ENCODE peak calls at places on chromosome 2, in eight cellular contexts. M is lower lobe of right lung; C is right lobe of liver; H is A549; Q is PC-3; E is CD8-positive, alpha-beta T cell; G is body of pancreas; I is testis. A is an unnamed sample.

GRCh38 chr2:20165677-20166509 is 59.0 kb downstream of the SDC1 start:
- DNase-seq in M (no peak), C (no peak), H (no peak), Q (peak; percentile 37), E (no peak), G (no peak), I (no peak), A (no peak)

GRCh38 chr2:175282300-175282699 is 100.8 kb upstream of the ATP5MC3 start:
- DNase-seq in M (no peak), C (no peak), H (peak; percentile 64), Q (peak; percentile 53), E (no peak), G (no peak), I (no peak), A (no peak)

GRCh38 chr2:196399736-196400691 is 228.6 kb upstream of the STK17B start:
- DNase-seq in M (no peak), C (no peak), H (peak; percentile 25), Q (peak; percentile 79), E (no peak), G (no peak), I (no peak), A (no peak)

GRCh38 chr2:148900350-148900749 is 25.3 kb downstream of the KIF5C start:
- DNase-seq in M (no peak), C (no peak), H (no peak), Q (no peak), E (no peak), G (no peak), I (no peak), A (no peak)

GRCh38 chr2:105858868-105859693 is 114.4 kb downstream of the NCK2 start:
- DNase-seq in M (no peak), C (no peak), H (no peak), Q (peak; percentile 1), E (peak; percentile 35), G (no peak), I (no peak), A (no peak)

GRCh38 chr2:162435676-162436075 is 91.7 kb downstream of the GCA start:
- DNase-seq in M (no peak), C (no peak), H (no peak), Q (peak; percentile 24), E (no peak), G (no peak), I (no peak), A (no peak)

GRCh38 chr2:12702661-12703121 is 14.0 kb upstream of the TRIB2 start:
- DNase-seq in M (no peak), C (no peak), H (no peak), Q (peak; percentile 94), E (no peak), G (peak; percentile 57), I (no peak), A (no peak)

GRCh38 chr2:32277674-32278475 is at the start of gene YIPF4:
- DNase-seq in M (peak; percentile 85), C (peak; percentile 88), H (peak; percentile 100), Q (peak; percentile 91), E (peak; percentile 90), G (peak; percentile 90), I (peak; percentile 96), A (peak; percentile 98)

GRCh38 chr2:240259201-240259923 is 118.9 kb upstream of the OTOS start:
- DNase-seq in M (peak; percentile 51), C (peak; percentile 48), H (no peak), Q (no peak), E (no peak), G (peak; percentile 87), I (peak; percentile 90), A (no peak)

GRCh38 chr2:225496548-225496947 is 97.0 kb downstream of the NYAP2 start:
- DNase-seq in M (no peak), C (no peak), H (no peak), Q (no peak), E (no peak), G (no peak), I (no peak), A (no peak)

GRCh38 chr2:225495706-225496105 is 96.2 kb downstream of the NYAP2 start:
- DNase-seq in M (no peak), C (no peak), H (no peak), Q (no peak), E (no peak), G (no peak), I (no peak), A (no peak)

GRCh38 chr2:225497175-225497574 is 97.7 kb downstream of the NYAP2 start:
- DNase-seq in M (no peak), C (no peak), H (no peak), Q (no peak), E (no peak), G (no peak), I (no peak), A (no peak)

GRCh38 chr2:225494100-225494459 is 94.6 kb downstream of the NYAP2 start:
- DNase-seq in M (no peak), C (no peak), H (no peak), Q (peak; percentile 48), E (no peak), G (no peak), I (no peak), A (no peak)

DNA sequence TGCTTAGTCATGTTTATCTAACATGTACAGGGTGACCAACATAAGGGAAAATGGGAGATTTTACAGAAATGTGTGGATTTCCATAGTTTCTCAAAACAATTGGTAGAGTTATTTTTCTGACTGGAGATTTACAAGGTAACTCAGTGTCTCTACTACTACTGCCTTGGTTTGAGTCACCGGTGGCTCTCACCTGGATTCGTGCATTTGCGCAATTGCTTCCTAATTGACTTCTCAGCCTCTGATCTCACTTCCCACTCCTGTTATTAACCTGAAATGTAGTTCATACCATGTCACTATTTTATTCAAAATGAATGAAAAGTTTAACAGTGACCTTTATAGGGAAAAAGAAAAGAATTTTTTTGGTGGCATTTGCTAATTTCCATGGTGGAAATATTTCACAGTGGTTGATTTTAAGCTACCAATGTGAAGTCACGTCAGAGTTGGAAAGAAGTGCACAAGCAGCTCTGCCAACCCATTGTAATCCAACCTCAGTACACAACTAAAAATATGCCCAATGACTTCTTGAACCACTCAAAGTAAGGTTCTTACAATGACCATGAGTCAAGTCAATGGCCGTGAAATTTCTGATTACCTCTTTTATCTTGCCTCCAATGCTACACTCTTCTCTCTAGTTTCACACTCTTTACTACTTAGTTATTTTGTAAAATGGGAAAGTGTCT is 94.0 kb downstream of the NYAP2 start:
- DNase-seq in M (no peak), C (no peak), H (no peak), Q (no peak), E (no peak), G (no peak), I (no peak), A (no peak)
- TF ChIP-seq CTCF in M (no peak), C (no peak), H (no peak), Q (no peak), E (no peak), G (no peak), I (no peak), A (no peak)

GRCh38 chr2:45610281-45611019 is 617 bp downstream of the SRBD1 start:
- DNase-seq in M (peak; percentile 56), C (peak; percentile 67), H (peak; percentile 47), Q (peak; percentile 67), E (peak; percentile 40), G (peak; percentile 71), I (peak; percentile 77), A (peak; percentile 33)
- TF ChIP-seq CTCF in M (peak; percentile 29), C (peak; percentile 30), H (peak; percentile 56), Q (peak; percentile 57), E (no peak), G (no peak), I (no peak), A (peak; percentile 51)

GRCh38 chr2:40197121-40197520 is 254.8 kb downstream of the SLC8A1 start:
- DNase-seq in M (no peak), C (no peak), H (no peak), Q (no peak), E (no peak), G (no peak), I (no peak), A (no peak)
- TF ChIP-seq CTCF in M (no peak), C (no peak), H (no peak), Q (no peak), E (no peak), G (no peak), I (no peak), A (no peak)

GRCh38 chr2:112685167-112685884 is 35.5 kb upstream of the NT5DC4 start:
- DNase-seq in M (no peak), C (no peak), H (peak; percentile 40), Q (peak; percentile 31), E (no peak), G (no peak), I (no peak), A (no peak)
- TF ChIP-seq CTCF in M (no peak), C (no peak), H (no peak), Q (peak; percentile 39), E (no peak), G (no peak), I (no peak), A (no peak)

GRCh38 chr2:121294881-121295840 is 10.2 kb upstream of the TFCP2L1 start:
- DNase-seq in M (no peak), C (no peak), H (no peak), Q (no peak), E (no peak), G (no peak), I (no peak), A (no peak)

GRCh38 chr2:121293450-121294325 is 8.7 kb upstream of the TFCP2L1 start:
- DNase-seq in M (peak; percentile 71), C (no peak), H (no peak), Q (no peak), E (no peak), G (peak; percentile 84), I (peak; percentile 7), A (no peak)

GRCh38 chr2:121295911-121296650 is 11.1 kb upstream of the TFCP2L1 start:
- DNase-seq in M (no peak), C (peak; percentile 32), H (no peak), Q (no peak), E (no peak), G (no peak), I (no peak), A (no peak)

GRCh38 chr2:121298476-121298875 is 13.5 kb upstream of the TFCP2L1 start:
- DNase-seq in M (no peak), C (peak; percentile 21), H (no peak), Q (no peak), E (no peak), G (no peak), I (no peak), A (no peak)

DNA sequence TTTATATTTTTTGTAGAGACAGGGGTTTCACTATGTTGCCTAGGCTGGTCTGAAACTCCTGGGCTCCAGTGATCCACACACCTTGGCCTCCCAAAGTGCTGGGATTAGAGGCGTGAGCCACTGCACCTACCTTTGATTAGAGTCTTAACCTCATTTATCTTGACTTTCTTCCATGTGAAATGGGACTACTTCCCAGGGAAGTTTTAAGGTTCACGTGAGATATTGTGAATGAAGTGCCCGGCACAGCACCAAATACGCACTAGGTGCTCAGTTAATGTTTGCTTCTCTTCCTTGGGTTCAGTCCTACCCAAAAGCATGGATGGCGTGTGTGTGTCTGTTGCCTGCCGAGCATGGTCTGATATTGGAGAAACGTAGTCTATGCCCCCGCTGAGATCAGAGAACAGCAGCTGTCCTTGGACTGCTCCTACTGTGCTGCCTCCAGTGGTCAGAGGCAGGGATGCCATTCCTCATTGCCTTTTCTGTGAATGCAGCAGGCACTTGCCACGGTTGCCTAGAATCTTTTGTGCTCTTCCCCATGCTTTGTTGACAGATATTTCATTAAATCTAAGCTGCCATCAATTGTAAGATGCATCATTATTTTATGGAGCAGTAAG is 12.3 kb upstream of the TFCP2L1 start:
- DNase-seq in M (no peak), C (peak; percentile 33), H (peak; percentile 73), Q (peak; percentile 54), E (no peak), G (peak; percentile 54), I (peak; percentile 48), A (peak; percentile 40)
- TF ChIP-seq CTCF in M (peak; percentile 60), C (peak; percentile 59), H (peak; percentile 53), Q (peak; percentile 75), E (no peak), G (peak; percentile 47), I (peak; percentile 38), A (peak; percentile 40)